ENCODE peak calls at places on chromosomes 13 and 19, in nine cellular contexts. X, I, O, T, Q, V, S, W and G are unnamed samples.

GRCh38 chr13:39023761-39024160 is 14.1 kb downstream of the PROSER1 start:
- DNase-seq in W (no peak), V (no peak), I (no peak), O (no peak), T (no peak), Q (no peak), X (no peak), S (no peak), G (no peak)

GRCh38 chr13:26132756-26133155 is 80.9 kb upstream of the SHISA2 start:
- DNase-seq in Q (no peak), I (peak; percentile 10), V (no peak), W (no peak), S (peak; percentile 8), T (no peak), O (peak; percentile 19), X (no peak), G (peak; percentile 30)

GRCh38 chr13:110132178-110132975 is 174.6 kb downstream of the COL4A1 start:
- DNase-seq in I (no peak), W (no peak), S (no peak), Q (no peak), O (peak; percentile 71), V (no peak), T (no peak), X (no peak), G (peak; percentile 48)

GRCh38 chr19:45166723-45167252 is 6.0 kb upstream of the NKPD1 start:
- DNase-seq in V (no peak), S (no peak), O (no peak), I (no peak), W (no peak), X (no peak), Q (no peak), T (no peak), G (peak; percentile 83)

GRCh38 chr19:42461700-42462324 is 19.1 kb upstream of the CXCL17 start:
- DNase-seq in X (no peak), Q (no peak), V (no peak), O (no peak), I (no peak), W (no peak), S (no peak), T (peak; percentile 70), G (no peak)

GRCh38 chr19:5354403-5354802 is 13.8 kb upstream of the PTPRS start:
- DNase-seq in S (no peak), O (peak; percentile 42), Q (no peak), W (no peak), T (no peak), I (peak; percentile 39), X (no peak), V (no peak), G (peak; percentile 80)

GRCh38 chr13:109666656-109667448 is 119.5 kb downstream of the IRS2 start:
- DNase-seq in Q (no peak), W (no peak), I (no peak), O (no peak), T (no peak), S (no peak), X (no peak), V (no peak), G (no peak)

GRCh38 chr13:108609353-108609752 is 20.1 kb upstream of the MYO16 start:
- DNase-seq in S (peak; percentile 34), O (peak; percentile 37), Q (no peak), T (no peak), X (no peak), W (peak; percentile 4), V (peak; percentile 6), I (peak; percentile 27), G (peak; percentile 5)

GRCh38 chr19:39998511-39998910 is 1.7 kb downstream of the ZNF546 start:
- DNase-seq in W (no peak), I (no peak), Q (no peak), X (no peak), S (no peak), O (no peak), T (no peak), V (no peak), G (no peak)

GRCh38 chr13:105442040-105442439 is 1093.4 kb downstream of the EFNB2 start:
- DNase-seq in X (no peak), V (no peak), Q (no peak), S (no peak), T (no peak), W (no peak), I (no peak), O (no peak), G (no peak)

GRCh38 chr13:49517461-49517860 is 21.7 kb downstream of the PHF11 start:
- DNase-seq in Q (no peak), W (no peak), T (no peak), V (no peak), O (peak; percentile 24), X (no peak), I (peak; percentile 56), S (no peak), G (peak; percentile 45)

GRCh38 chr13:98664047-98664446 is 87.1 kb upstream of the STK24 start:
- DNase-seq in X (no peak), S (no peak), I (no peak), T (no peak), V (no peak), O (no peak), W (peak; percentile 31), Q (no peak), G (no peak)

GRCh38 chr19:31538879-31539278 is 189.6 kb upstream of the TSHZ3 start:
- DNase-seq in T (no peak), X (no peak), I (no peak), Q (no peak), S (no peak), O (no peak), V (no peak), W (no peak), G (no peak)

GRCh38 chr19:8655340-8655709 is 24.9 kb downstream of the NFILZ start:
- DNase-seq in V (no peak), Q (no peak), T (no peak), S (no peak), W (no peak), I (no peak), O (peak; percentile 50), X (no peak), G (peak; percentile 54)

GRCh38 chr13:101339202-101339601 is 77.1 kb downstream of the NALCN start:
- DNase-seq in W (no peak), O (no peak), I (no peak), S (no peak), T (no peak), X (no peak), V (no peak), Q (no peak), G (no peak)

GRCh38 chr13:44694842-44695241 is 118.7 kb upstream of the TSC22D1 start:
- DNase-seq in V (no peak), I (no peak), S (no peak), X (no peak), Q (no peak), T (no peak), O (no peak), W (no peak), G (no peak)

GRCh38 chr19:50909240-50910070 is 1.7 kb downstream of the KLK4 start:
- DNase-seq in S (no peak), X (peak; percentile 35), T (no peak), Q (no peak), I (peak; percentile 96), V (no peak), W (no peak), O (peak; percentile 33), G (peak; percentile 99)

GRCh38 chr13:101527130-101527529 is 74.7 kb downstream of the ITGBL1 start:
- DNase-seq in Q (no peak), S (no peak), I (no peak), X (no peak), V (no peak), O (no peak), T (no peak), W (no peak), G (no peak)

GRCh38 chr13:86870388-86870966 is 800.7 kb upstream of the SLITRK5 start:
- DNase-seq in I (peak; percentile 11), W (no peak), Q (no peak), S (peak; percentile 26), T (no peak), V (no peak), X (peak; percentile 1), O (peak; percentile 30), G (no peak)

GRCh38 chr13:94656766-94657165 is 55.1 kb downstream of the GPR180 start:
- DNase-seq in Q (no peak), I (no peak), T (no peak), X (no peak), S (no peak), O (no peak), W (peak; percentile 94), V (peak; percentile 91), G (no peak)

GRCh38 chr13:107104631-107105030 is 536.7 kb upstream of the ARGLU1 start:
- DNase-seq in Q (no peak), O (no peak), I (no peak), X (no peak), V (peak; percentile 21), S (no peak), T (no peak), W (peak; percentile 18), G (no peak)

GRCh38 chr13:28495586-28496564 is 947 bp upstream of the FLT1 start:
- DNase-seq in T (no peak), S (no peak), W (no peak), V (no peak), X (no peak), I (no peak), O (peak; percentile 71), Q (no peak), G (peak; percentile 41)

GRCh38 chr19:55175117-55175867 is 4.8 kb downstream of the SYT5 start:
- DNase-seq in S (no peak), W (no peak), O (no peak), T (no peak), X (no peak), Q (no peak), V (no peak), I (no peak), G (peak; percentile 86)

GRCh38 chr13:99215466-99215865 is 14.8 kb downstream of the UBAC2 start:
- DNase-seq in V (no peak), X (no peak), I (no peak), S (no peak), T (no peak), W (no peak), Q (no peak), O (no peak), G (no peak)

GRCh38 chr13:35131471-35131870 is 189.4 kb downstream of the NBEA start:
- DNase-seq in Q (no peak), S (no peak), T (no peak), W (no peak), V (no peak), X (no peak), I (no peak), O (no peak), G (no peak)

GRCh38 chr13:46386426-46386995 is 541 bp downstream of the RUBCNL start:
- DNase-seq in X (no peak), V (no peak), T (no peak), S (no peak), Q (no peak), W (no peak), O (no peak), I (peak; percentile 44), G (peak; percentile 56)

GRCh38 chr13:108816381-108816780 is 187.0 kb downstream of the MYO16 start:
- DNase-seq in S (no peak), I (no peak), W (no peak), O (peak; percentile 52), Q (no peak), V (no peak), X (no peak), T (no peak), G (no peak)

GRCh38 chr13:47337781-47338507 is 441.1 kb upstream of the HTR2A start:
- DNase-seq in X (no peak), Q (no peak), I (peak; percentile 20), V (peak; percentile 52), O (no peak), W (no peak), T (no peak), S (no peak), G (peak; percentile 2)

GRCh38 chr19:10651821-10652220 is 2.3 kb upstream of the ILF3 start:
- DNase-seq in W (no peak), I (no peak), Q (no peak), T (no peak), S (no peak), O (no peak), V (no peak), X (no peak), G (no peak)

GRCh38 chr19:51676566-51677083 is 16.5 kb upstream of the SPACA6 start:
- DNase-seq in V (no peak), Q (no peak), X (no peak), I (no peak), S (no peak), T (no peak), W (no peak), O (no peak), G (no peak)